ENCODE peak calls at places on chromosomes 16 and 17, in nine cellular contexts. Q is thyroid gland, T is lung, Y is GM12878, G is Caco-2, H is BE2C, O is brain microvascular endothelial cell, L is IMR-90, I is fibroblast of lung. U is an unnamed sample.

GRCh38 chr17:81309859-81310839 is 15.0 kb upstream of the SLC38A10 start:
- DNase-seq in Q (no peak), T (no peak), Y (no peak), G (no peak), H (peak), O (no peak), L (no peak), I (no peak), U (no peak)

GRCh38 chr16:66851166-66851964 is 7.2 kb downstream of the CA7 start:
- DNase-seq in Q (no peak), T (no peak), Y (no peak), G (no peak), H (no peak), O (no peak), L (no peak), I (no peak), U (no peak)

GRCh38 chr16:20114356-20114755 is 40.7 kb upstream of the GPR139 start:
- DNase-seq in Q (no peak), T (no peak), Y (no peak), G (no peak), H (no peak), O (no peak), L (no peak), I (no peak), U (no peak)

GRCh38 chr17:59547131-59547915 is 18.1 kb upstream of the DHX40 start:
- DNase-seq in Q (no peak), T (no peak), Y (no peak), G (no peak), H (peak), O (no peak), L (no peak), I (peak), U (no peak)

GRCh38 chr16:86037999-86038922 is 139.3 kb downstream of the IRF8 start:
- DNase-seq in Q (peak), T (no peak), Y (no peak), G (peak), H (no peak), O (no peak), L (no peak), I (no peak), U (no peak)

GRCh38 chr16:23905027-23905426 is 69.2 kb downstream of the PRKCB start:
- DNase-seq in Q (no peak), T (no peak), Y (no peak), G (no peak), H (no peak), O (peak), L (peak), I (peak), U (peak)

GRCh38 chr17:40949406-40949805 is 12.0 kb upstream of the KRT23 start:
- DNase-seq in Q (no peak), T (no peak), Y (no peak), G (peak), H (no peak), O (no peak), L (no peak), I (no peak), U (no peak)

GRCh38 chr17:48795444-48796162 is 21.4 kb downstream of the TTLL6 start:
- DNase-seq in Q (no peak), T (no peak), Y (no peak), G (peak), H (no peak), O (peak), L (peak), I (peak), U (peak)

GRCh38 chr17:39508987-39509386 is 47.7 kb downstream of the CDK12 start:
- DNase-seq in Q (no peak), T (no peak), Y (no peak), G (no peak), H (no peak), O (no peak), L (no peak), I (no peak), U (no peak)

GRCh38 chr17:42521036-42521435 is 15.0 kb upstream of the NAGLU start:
- DNase-seq in Q (no peak), T (no peak), Y (no peak), G (no peak), H (no peak), O (no peak), L (no peak), I (peak), U (peak)

GRCh38 chr16:27528294-27528693 is 21.4 kb downstream of the GTF3C1 start:
- DNase-seq in Q (no peak), T (no peak), Y (no peak), G (no peak), H (no peak), O (no peak), L (no peak), I (no peak), U (no peak)

GRCh38 chr17:1391577-1391976 is 8.4 kb downstream of the YWHAE start:
- DNase-seq in Q (no peak), T (no peak), Y (no peak), G (no peak), H (no peak), O (no peak), L (no peak), I (no peak), U (no peak)

GRCh38 chr17:40317345-40317873 is 8.4 kb downstream of the RARA start:
- DNase-seq in Q (peak), T (no peak), Y (no peak), G (peak), H (peak), O (peak), L (peak), I (peak), U (peak)

GRCh38 chr17:36592316-36592710 is 634 bp downstream of the DHRS11 start:
- DNase-seq in Q (peak), T (no peak), Y (no peak), G (no peak), H (peak), O (no peak), L (no peak), I (peak), U (no peak)

GRCh38 chr16:79752421-79752820 is 151.9 kb upstream of the MAF start:
- DNase-seq in Q (no peak), T (no peak), Y (no peak), G (no peak), H (no peak), O (no peak), L (no peak), I (no peak), U (no peak)

GRCh38 chr17:78276098-78276497 is 44.7 kb downstream of the TMEM235 start:
- DNase-seq in Q (no peak), T (no peak), Y (peak), G (no peak), H (no peak), O (no peak), L (no peak), I (no peak), U (no peak)
- H3K4me3 ChIP-seq in Q (no peak), T (no peak), Y (no peak), G (no peak), H (no peak), O (no peak), L (no peak), I (no peak), U (no peak)

DNA sequence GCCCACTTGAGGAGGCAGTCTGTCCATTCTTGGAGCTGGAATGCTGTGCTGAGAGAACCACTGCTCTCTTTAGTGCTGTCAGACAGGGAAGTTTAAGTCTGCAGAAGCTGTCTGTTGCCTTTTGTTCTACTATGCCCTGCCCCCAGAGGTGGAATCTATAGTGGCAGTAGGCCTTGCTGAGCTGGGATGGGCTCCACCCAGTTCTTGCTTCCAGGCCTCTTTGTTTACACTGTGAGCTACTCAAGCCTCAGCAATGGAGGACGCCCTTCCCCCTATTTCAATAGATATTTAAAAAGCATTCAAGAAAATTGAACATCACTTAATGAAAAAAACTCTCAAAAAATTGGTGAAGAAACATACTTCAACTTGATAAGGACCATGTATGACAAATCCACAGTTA is 313.5 kb downstream of the PHKB start:
- DNase-seq in Q (no peak), T (no peak), Y (no peak), G (peak), H (no peak), O (peak), L (peak), I (peak), U (no peak)
- TF ChIP-seq CTCF in Q (no peak), T (no peak), Y (no peak), G (no peak), H (peak), O (peak), L (peak), I (peak), U (no peak)

GRCh38 chr16:21611178-21611545 is 11.8 kb downstream of the METTL9 start:
- DNase-seq in Q (no peak), T (no peak), Y (no peak), G (no peak), H (no peak), O (no peak), L (peak), I (no peak), U (peak)
- H3K4me3 ChIP-seq in Q (no peak), T (no peak), Y (no peak), G (no peak), H (no peak), O (no peak), L (no peak), I (no peak), U (no peak)

GRCh38 chr17:74868908-74869255 is 3.9 kb downstream of the FDXR start:
- DNase-seq in Q (no peak), T (no peak), Y (no peak), G (no peak), H (no peak), O (no peak), L (no peak), I (no peak), U (no peak)
- TF ChIP-seq CTCF in Q (no peak), T (no peak), Y (no peak), G (no peak), H (no peak), O (no peak), L (no peak), I (no peak), U (no peak)

DNA sequence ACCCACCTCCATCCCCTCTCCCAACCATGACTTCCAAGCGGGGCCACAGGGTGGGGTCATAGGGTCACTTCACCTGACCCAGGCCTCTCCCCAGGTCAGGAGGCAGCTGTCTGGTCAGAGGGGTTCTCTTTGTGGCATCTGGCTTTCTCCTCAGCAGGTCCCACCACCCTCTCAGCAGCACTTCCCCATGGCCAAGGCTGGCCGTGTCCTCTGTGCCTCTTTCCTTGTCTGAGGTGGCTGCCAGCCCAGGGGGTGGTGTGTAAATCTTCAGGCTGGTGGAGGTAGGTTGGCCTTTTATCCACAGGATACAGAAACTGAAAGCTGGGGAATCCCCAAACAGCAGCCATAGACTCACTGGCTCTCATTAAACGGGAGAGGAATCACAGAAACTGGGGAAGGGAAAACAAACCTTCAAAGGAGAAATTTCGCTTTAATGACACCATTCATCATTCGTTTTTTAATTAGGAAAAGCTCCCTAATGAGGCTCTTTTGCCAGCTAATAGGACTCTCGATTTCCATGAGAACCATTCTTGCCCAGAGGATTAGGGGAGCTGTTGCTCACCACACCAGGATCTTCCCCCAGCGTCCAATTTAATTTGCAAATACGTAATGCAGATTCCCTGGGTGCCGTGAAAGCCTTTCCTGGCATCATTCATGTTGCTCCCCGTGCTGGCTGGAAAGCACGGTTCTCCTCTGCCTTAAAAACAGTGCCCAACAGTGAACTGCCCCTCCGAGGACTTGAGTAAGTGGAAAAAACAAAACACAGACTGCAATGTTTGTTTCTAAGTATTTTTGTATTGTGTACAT is 18.0 kb downstream of the C17orf75 start:
- DNase-seq in Q (no peak), T (no peak), Y (no peak), G (no peak), H (no peak), O (peak), L (peak), I (peak), U (peak)
- H3K4me3 ChIP-seq in Q (no peak), T (no peak), Y (no peak), G (no peak), H (no peak), O (no peak), L (no peak), I (no peak), U (peak)

DNA sequence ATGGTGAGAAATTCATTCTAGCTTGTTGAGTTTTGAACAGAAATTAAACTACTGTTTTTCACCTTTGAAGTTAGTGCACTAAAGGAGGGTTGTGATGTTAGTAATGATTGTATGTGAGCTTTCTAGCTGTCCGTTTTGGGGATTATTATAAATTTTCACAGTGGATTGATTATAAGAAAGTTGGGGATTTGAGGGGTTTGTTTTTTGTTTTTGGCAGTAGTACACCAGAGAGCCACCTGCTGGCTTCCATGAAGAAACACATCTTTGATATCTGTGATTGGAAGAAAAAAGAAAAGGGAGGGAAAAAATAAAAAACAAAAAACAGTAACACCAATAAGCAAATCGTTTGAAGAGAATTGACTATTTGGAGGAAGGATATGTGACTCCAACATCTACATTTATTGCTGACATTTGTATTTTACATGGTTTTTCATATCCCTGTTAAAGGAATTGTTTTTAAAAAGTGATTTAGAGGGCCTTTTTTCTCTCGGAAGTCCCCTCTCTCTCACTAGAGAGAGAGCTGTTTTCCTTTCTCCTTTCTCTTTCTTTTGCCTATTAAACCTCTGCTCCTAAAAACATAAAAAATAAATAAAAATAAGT is 1469.5 kb upstream of the GOT2 start:
- DNase-seq in Q (no peak), T (no peak), Y (no peak), G (no peak), H (no peak), O (no peak), L (peak), I (peak), U (peak)
- TF ChIP-seq CTCF in Q (peak), T (no peak), Y (no peak), G (peak), H (peak), O (peak), L (peak), I (peak), U (peak)

DNA sequence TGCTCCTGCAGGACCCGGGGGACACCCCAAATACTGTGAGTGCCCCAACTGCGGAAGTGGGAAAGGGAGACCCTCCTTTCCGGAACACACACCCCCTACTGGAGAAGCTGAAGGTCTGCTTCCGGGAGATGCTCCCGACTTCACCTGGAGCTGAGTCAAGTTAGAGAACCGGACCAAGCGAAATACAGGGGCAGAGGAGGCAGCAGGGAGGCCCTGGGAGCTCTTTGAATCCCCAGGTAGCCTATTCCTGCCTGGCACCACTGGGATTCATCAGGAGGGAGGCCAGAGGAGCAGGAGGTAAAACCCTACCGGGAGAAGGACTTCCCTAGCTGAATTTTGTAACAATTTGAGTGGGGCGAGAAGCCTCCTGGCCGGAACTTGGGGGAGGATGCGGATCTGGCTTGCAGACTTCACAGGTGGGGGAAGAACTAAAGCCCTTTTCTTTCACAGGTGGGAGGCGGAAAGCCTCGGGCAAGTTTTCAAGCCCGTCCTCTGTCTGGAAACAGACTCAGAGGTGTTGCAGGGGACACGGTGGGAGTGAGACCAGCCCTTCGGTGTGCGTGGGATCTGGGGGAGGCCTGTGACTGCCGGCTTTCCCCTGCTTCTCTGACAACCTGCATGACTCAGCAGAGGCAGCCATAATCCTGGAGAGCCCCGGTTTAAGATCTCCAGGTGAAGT is 22.4 kb upstream of the TEKT1 start:
- DNase-seq in Q (peak), T (no peak), Y (no peak), G (no peak), H (no peak), O (no peak), L (no peak), I (no peak), U (no peak)
- H3K4me3 ChIP-seq in Q (no peak), T (no peak), Y (peak), G (no peak), H (no peak), O (no peak), L (no peak), I (no peak), U (no peak)

GRCh38 chr17:11627301-11627700 is 29.0 kb downstream of the DNAH9 start:
- DNase-seq in Q (no peak), T (no peak), Y (no peak), G (no peak), H (no peak), O (no peak), L (no peak), I (no peak), U (no peak)

GRCh38 chr17:11625878-11626277 is 27.6 kb downstream of the DNAH9 start:
- DNase-seq in Q (no peak), T (no peak), Y (no peak), G (no peak), H (no peak), O (no peak), L (no peak), I (no peak), U (no peak)

GRCh38 chr17:11628831-11629230 is 30.6 kb downstream of the DNAH9 start:
- DNase-seq in Q (no peak), T (no peak), Y (no peak), G (no peak), H (no peak), O (no peak), L (no peak), I (no peak), U (no peak)

GRCh38 chr17:11624968-11625367 is 26.7 kb downstream of the DNAH9 start:
- DNase-seq in Q (no peak), T (no peak), Y (no peak), G (no peak), H (no peak), O (no peak), L (no peak), I (no peak), U (no peak)

DNA sequence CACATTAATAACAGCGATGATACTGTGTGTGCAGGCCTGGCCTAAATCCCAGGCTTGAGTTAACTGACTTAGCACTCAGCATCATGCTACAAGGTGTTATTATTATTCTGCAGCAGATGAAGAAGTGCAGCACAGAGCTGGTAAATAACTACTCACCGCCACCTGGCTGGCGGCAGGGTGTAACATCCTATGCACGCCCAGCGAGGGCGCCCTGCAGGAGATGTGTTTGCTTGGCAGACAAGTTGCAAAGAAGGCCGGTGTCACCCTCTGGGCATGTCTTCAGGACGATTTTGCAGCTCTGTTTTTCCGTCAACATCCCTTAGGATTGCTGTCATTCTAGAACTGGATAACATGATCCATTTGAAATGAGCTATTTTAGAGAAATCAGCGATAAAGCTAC is 30.1 kb downstream of the DNAH9 start:
- DNase-seq in Q (no peak), T (no peak), Y (no peak), G (no peak), H (no peak), O (no peak), L (no peak), I (no peak), U (no peak)
- TF ChIP-seq CTCF in Q (no peak), T (no peak), Y (no peak), G (no peak), H (no peak), O (no peak), L (no peak), I (no peak), U (no peak)

GRCh38 chr17:4233668-4234258 is 30.0 kb downstream of the ANKFY1 start:
- DNase-seq in Q (no peak), T (no peak), Y (no peak), G (no peak), H (no peak), O (no peak), L (no peak), I (no peak), U (no peak)

GRCh38 chr17:4234406-4234805 is 29.4 kb downstream of the ANKFY1 start:
- DNase-seq in Q (no peak), T (no peak), Y (no peak), G (no peak), H (no peak), O (no peak), L (peak), I (peak), U (peak)

GRCh38 chr17:4229627-4230026 is 34.2 kb downstream of the ANKFY1 start:
- DNase-seq in Q (peak), T (no peak), Y (no peak), G (no peak), H (no peak), O (peak), L (peak), I (peak), U (peak)

GRCh38 chr17:4232168-4232813 is 31.5 kb downstream of the ANKFY1 start:
- DNase-seq in Q (no peak), T (no peak), Y (no peak), G (no peak), H (no peak), O (peak), L (peak), I (peak), U (peak)

GRCh38 chr17:4230142-4230541 is 33.6 kb downstream of the ANKFY1 start:
- DNase-seq in Q (peak), T (peak), Y (no peak), G (no peak), H (no peak), O (peak), L (peak), I (peak), U (peak)
- H3K4me3 ChIP-seq in Q (no peak), T (no peak), Y (no peak), G (no peak), H (no peak), O (no peak), L (no peak), I (no peak), U (no peak)